ENCODE peak calls at places on chromosomes 1 and 21, in nine cellular contexts. One of them, this sample, is unnamed.

GRCh38 chr1:5235355-5235899 is 581.0 kb downstream of the AJAP1 start:
- DNase-seq in AG10803: no peak
- DNase-seq in fibroblast of the aortic adventitia: no peak
- DNase-seq in CD4-positive, CD25-positive, alpha-beta regulatory T cell: no peak
- DNase-seq in epithelial cell of esophagus: no peak
- DNase-seq in lung: no peak
- DNase-seq in ovary: no peak
- DNase-seq in cardiac fibroblast: no peak
- DNase-seq in kidney: no peak
- DNase-seq in this sample: no peak

GRCh38 chr1:18058522-18058921 is 49.1 kb upstream of the IGSF21 start:
- DNase-seq in AG10803: no peak
- DNase-seq in fibroblast of the aortic adventitia: no peak
- DNase-seq in CD4-positive, CD25-positive, alpha-beta regulatory T cell: no peak
- DNase-seq in epithelial cell of esophagus: no peak
- DNase-seq in lung: no peak
- DNase-seq in ovary: no peak
- DNase-seq in cardiac fibroblast: no peak
- DNase-seq in kidney: no peak
- DNase-seq in this sample: no peak

GRCh38 chr1:204408074-204408507 is 3.5 kb downstream of the PPP1R15B start:
- DNase-seq in AG10803: peak; percentile 73
- DNase-seq in fibroblast of the aortic adventitia: peak; percentile 84
- DNase-seq in CD4-positive, CD25-positive, alpha-beta regulatory T cell: no peak
- DNase-seq in epithelial cell of esophagus: peak; percentile 59
- DNase-seq in lung: peak; percentile 80
- DNase-seq in ovary: peak; percentile 79
- DNase-seq in cardiac fibroblast: peak; percentile 78
- DNase-seq in kidney: no peak
- DNase-seq in this sample: peak; percentile 81

GRCh38 chr1:183289104-183289503 is 103.0 kb downstream of the LAMC2 start:
- DNase-seq in AG10803: no peak
- DNase-seq in fibroblast of the aortic adventitia: no peak
- DNase-seq in CD4-positive, CD25-positive, alpha-beta regulatory T cell: no peak
- DNase-seq in epithelial cell of esophagus: no peak
- DNase-seq in lung: no peak
- DNase-seq in ovary: no peak
- DNase-seq in cardiac fibroblast: no peak
- DNase-seq in kidney: no peak
- DNase-seq in this sample: no peak

GRCh38 chr1:17711577-17711910 is 43.6 kb upstream of the ACTL8 start:
- DNase-seq in AG10803: no peak
- DNase-seq in fibroblast of the aortic adventitia: no peak
- DNase-seq in CD4-positive, CD25-positive, alpha-beta regulatory T cell: no peak
- DNase-seq in epithelial cell of esophagus: no peak
- DNase-seq in lung: no peak
- DNase-seq in ovary: no peak
- DNase-seq in cardiac fibroblast: no peak
- DNase-seq in kidney: no peak
- DNase-seq in this sample: no peak

GRCh38 chr1:13585599-13585965 is 1.9 kb downstream of the PDPN start:
- DNase-seq in AG10803: no peak
- DNase-seq in fibroblast of the aortic adventitia: no peak
- DNase-seq in CD4-positive, CD25-positive, alpha-beta regulatory T cell: no peak
- DNase-seq in epithelial cell of esophagus: no peak
- DNase-seq in lung: no peak
- DNase-seq in ovary: no peak
- DNase-seq in cardiac fibroblast: no peak
- DNase-seq in kidney: no peak
- DNase-seq in this sample: no peak

GRCh38 chr1:3009021-3009420 is 12.2 kb upstream of the ACTRT2 start:
- DNase-seq in AG10803: no peak
- DNase-seq in fibroblast of the aortic adventitia: no peak
- DNase-seq in CD4-positive, CD25-positive, alpha-beta regulatory T cell: no peak
- DNase-seq in epithelial cell of esophagus: no peak
- DNase-seq in lung: no peak
- DNase-seq in ovary: no peak
- DNase-seq in cardiac fibroblast: no peak
- DNase-seq in kidney: peak; percentile 28
- DNase-seq in this sample: no peak

GRCh38 chr1:170262540-170262939 is 116.8 kb downstream of the NTMT2 start:
- DNase-seq in AG10803: peak; percentile 38
- DNase-seq in fibroblast of the aortic adventitia: no peak
- DNase-seq in CD4-positive, CD25-positive, alpha-beta regulatory T cell: no peak
- DNase-seq in epithelial cell of esophagus: no peak
- DNase-seq in lung: no peak
- DNase-seq in ovary: no peak
- DNase-seq in cardiac fibroblast: no peak
- DNase-seq in kidney: no peak
- DNase-seq in this sample: peak; percentile 18

GRCh38 chr1:182601926-182602325 is 2.3 kb downstream of the RGS16 start:
- DNase-seq in AG10803: no peak
- DNase-seq in fibroblast of the aortic adventitia: no peak
- DNase-seq in CD4-positive, CD25-positive, alpha-beta regulatory T cell: no peak
- DNase-seq in epithelial cell of esophagus: no peak
- DNase-seq in lung: no peak
- DNase-seq in ovary: no peak
- DNase-seq in cardiac fibroblast: no peak
- DNase-seq in kidney: no peak
- DNase-seq in this sample: no peak

GRCh38 chr1:11527541-11528452 is 48.8 kb downstream of the DISP3 start:
- DNase-seq in AG10803: no peak
- DNase-seq in fibroblast of the aortic adventitia: no peak
- DNase-seq in CD4-positive, CD25-positive, alpha-beta regulatory T cell: no peak
- DNase-seq in epithelial cell of esophagus: no peak
- DNase-seq in lung: no peak
- DNase-seq in ovary: no peak
- DNase-seq in cardiac fibroblast: no peak
- DNase-seq in kidney: peak; percentile 41
- DNase-seq in this sample: no peak

GRCh38 chr1:198290089-198290683 is 133.4 kb downstream of the NEK7 start:
- DNase-seq in AG10803: no peak
- DNase-seq in fibroblast of the aortic adventitia: no peak
- DNase-seq in CD4-positive, CD25-positive, alpha-beta regulatory T cell: no peak
- DNase-seq in epithelial cell of esophagus: no peak
- DNase-seq in lung: no peak
- DNase-seq in ovary: no peak
- DNase-seq in cardiac fibroblast: no peak
- DNase-seq in kidney: no peak
- DNase-seq in this sample: no peak

GRCh38 chr1:18011703-18012102 is 95.9 kb upstream of the IGSF21 start:
- DNase-seq in AG10803: no peak
- DNase-seq in fibroblast of the aortic adventitia: no peak
- DNase-seq in CD4-positive, CD25-positive, alpha-beta regulatory T cell: no peak
- DNase-seq in epithelial cell of esophagus: no peak
- DNase-seq in lung: no peak
- DNase-seq in ovary: no peak
- DNase-seq in cardiac fibroblast: no peak
- DNase-seq in kidney: no peak
- DNase-seq in this sample: no peak

GRCh38 chr1:26126321-26127084 is 14.9 kb downstream of the PDIK1L start:
- DNase-seq in AG10803: no peak
- DNase-seq in fibroblast of the aortic adventitia: peak; percentile 43
- DNase-seq in CD4-positive, CD25-positive, alpha-beta regulatory T cell: peak; percentile 61
- DNase-seq in epithelial cell of esophagus: peak; percentile 89
- DNase-seq in lung: peak; percentile 56
- DNase-seq in ovary: no peak
- DNase-seq in cardiac fibroblast: peak; percentile 34
- DNase-seq in kidney: no peak
- DNase-seq in this sample: peak; percentile 30

GRCh38 chr21:39434950-39435349 is 10.6 kb downstream of the LCA5L start:
- DNase-seq in AG10803: peak; percentile 4
- DNase-seq in fibroblast of the aortic adventitia: no peak
- DNase-seq in CD4-positive, CD25-positive, alpha-beta regulatory T cell: no peak
- DNase-seq in epithelial cell of esophagus: no peak
- DNase-seq in lung: no peak
- DNase-seq in ovary: no peak
- DNase-seq in cardiac fibroblast: peak; percentile 24
- DNase-seq in kidney: no peak
- DNase-seq in this sample: peak; percentile 13

GRCh38 chr1:212179394-212180076 is 105.7 kb upstream of the PPP2R5A start:
- DNase-seq in AG10803: peak; percentile 92
- DNase-seq in fibroblast of the aortic adventitia: peak; percentile 75
- DNase-seq in CD4-positive, CD25-positive, alpha-beta regulatory T cell: no peak
- DNase-seq in epithelial cell of esophagus: peak; percentile 99
- DNase-seq in lung: no peak
- DNase-seq in ovary: no peak
- DNase-seq in cardiac fibroblast: peak; percentile 93
- DNase-seq in kidney: no peak
- DNase-seq in this sample: peak; percentile 94

GRCh38 chr1:21503706-21504377 is 5.4 kb upstream of the ALPL start:
- DNase-seq in AG10803: no peak
- DNase-seq in fibroblast of the aortic adventitia: no peak
- DNase-seq in CD4-positive, CD25-positive, alpha-beta regulatory T cell: no peak
- DNase-seq in epithelial cell of esophagus: no peak
- DNase-seq in lung: no peak
- DNase-seq in ovary: peak; percentile 60
- DNase-seq in cardiac fibroblast: no peak
- DNase-seq in kidney: no peak
- DNase-seq in this sample: no peak

GRCh38 chr1:230986976-230987375 is 8.1 kb downstream of the ARV1 start:
- DNase-seq in AG10803: peak; percentile 62
- DNase-seq in fibroblast of the aortic adventitia: no peak
- DNase-seq in CD4-positive, CD25-positive, alpha-beta regulatory T cell: no peak
- DNase-seq in epithelial cell of esophagus: peak; percentile 75
- DNase-seq in lung: no peak
- DNase-seq in ovary: no peak
- DNase-seq in cardiac fibroblast: peak; percentile 83
- DNase-seq in kidney: no peak
- DNase-seq in this sample: no peak

GRCh38 chr1:183039985-183040447 is 16.8 kb downstream of the LAMC1 start:
- DNase-seq in AG10803: peak; percentile 94
- DNase-seq in fibroblast of the aortic adventitia: peak; percentile 71
- DNase-seq in CD4-positive, CD25-positive, alpha-beta regulatory T cell: no peak
- DNase-seq in epithelial cell of esophagus: peak; percentile 39
- DNase-seq in lung: no peak
- DNase-seq in ovary: no peak
- DNase-seq in cardiac fibroblast: peak; percentile 95
- DNase-seq in kidney: no peak
- DNase-seq in this sample: peak; percentile 81

DNA sequence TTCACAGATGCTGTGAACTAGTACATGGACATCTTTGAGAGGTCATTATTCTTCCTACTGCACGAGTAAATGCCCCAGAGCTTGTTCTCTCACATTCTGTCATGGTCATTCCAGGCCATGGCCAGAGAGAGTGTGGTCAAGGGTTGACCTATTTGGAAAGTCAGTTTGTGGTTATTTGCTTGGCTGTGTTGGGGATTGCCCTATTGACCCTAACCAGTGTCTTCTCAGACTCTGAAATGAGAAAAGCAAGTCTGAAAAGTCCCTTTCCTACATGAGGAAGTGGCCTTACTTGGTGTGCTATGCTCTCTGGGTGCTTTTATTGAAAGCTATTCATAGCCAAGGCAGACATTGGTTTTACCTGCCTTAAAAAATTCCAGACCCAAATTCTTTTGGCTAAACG is 26.6 kb downstream of the CLIC6 start:
- DNase-seq in AG10803: no peak
- DNase-seq in fibroblast of the aortic adventitia: no peak
- DNase-seq in CD4-positive, CD25-positive, alpha-beta regulatory T cell: no peak
- DNase-seq in epithelial cell of esophagus: no peak
- DNase-seq in lung: no peak
- DNase-seq in ovary: no peak
- DNase-seq in cardiac fibroblast: no peak
- DNase-seq in kidney: no peak
- DNase-seq in this sample: no peak
- H3K4me3 ChIP-seq in AG10803: no peak overlapping the region
- H3K4me3 ChIP-seq in fibroblast of the aortic adventitia: no peak overlapping the region
- H3K4me3 ChIP-seq in CD4-positive, CD25-positive, alpha-beta regulatory T cell: no peak overlapping the region
- H3K4me3 ChIP-seq in epithelial cell of esophagus: no peak overlapping the region
- H3K4me3 ChIP-seq in lung: no peak overlapping the region
- H3K4me3 ChIP-seq in ovary: no peak overlapping the region
- H3K4me3 ChIP-seq in cardiac fibroblast: no peak overlapping the region
- H3K4me3 ChIP-seq in kidney: no peak overlapping the region
- H3K4me3 ChIP-seq in this sample: no peak overlapping the region

GRCh38 chr21:31115249-31115648 is 77.0 kb upstream of the KRTAP19-8 start:
- DNase-seq in AG10803: no peak
- DNase-seq in fibroblast of the aortic adventitia: no peak
- DNase-seq in CD4-positive, CD25-positive, alpha-beta regulatory T cell: no peak
- DNase-seq in epithelial cell of esophagus: peak; percentile 52
- DNase-seq in lung: no peak
- DNase-seq in ovary: no peak
- DNase-seq in cardiac fibroblast: no peak
- DNase-seq in kidney: no peak
- DNase-seq in this sample: no peak
- H3K4me3 ChIP-seq in AG10803: no peak overlapping the region
- H3K4me3 ChIP-seq in fibroblast of the aortic adventitia: no peak overlapping the region
- H3K4me3 ChIP-seq in CD4-positive, CD25-positive, alpha-beta regulatory T cell: no peak overlapping the region
- H3K4me3 ChIP-seq in epithelial cell of esophagus: no peak overlapping the region
- H3K4me3 ChIP-seq in lung: no peak overlapping the region
- H3K4me3 ChIP-seq in ovary: no peak overlapping the region
- H3K4me3 ChIP-seq in cardiac fibroblast: no peak overlapping the region
- H3K4me3 ChIP-seq in kidney: no peak overlapping the region
- H3K4me3 ChIP-seq in this sample: no peak overlapping the region

GRCh38 chr1:27353166-27353565 is 11.3 kb downstream of the SYTL1 start:
- DNase-seq in AG10803: no peak
- DNase-seq in fibroblast of the aortic adventitia: no peak
- DNase-seq in CD4-positive, CD25-positive, alpha-beta regulatory T cell: no peak
- DNase-seq in epithelial cell of esophagus: no peak
- DNase-seq in lung: no peak
- DNase-seq in ovary: no peak
- DNase-seq in cardiac fibroblast: no peak
- DNase-seq in kidney: no peak
- DNase-seq in this sample: no peak

GRCh38 chr1:27350673-27351540 is 9.1 kb downstream of the SYTL1 start:
- DNase-seq in AG10803: no peak
- DNase-seq in fibroblast of the aortic adventitia: no peak
- DNase-seq in CD4-positive, CD25-positive, alpha-beta regulatory T cell: no peak
- DNase-seq in epithelial cell of esophagus: no peak
- DNase-seq in lung: no peak
- DNase-seq in ovary: no peak
- DNase-seq in cardiac fibroblast: no peak
- DNase-seq in kidney: peak; percentile 88
- DNase-seq in this sample: no peak

GRCh38 chr1:27353629-27354028 is 11.8 kb downstream of the SYTL1 start:
- DNase-seq in AG10803: no peak
- DNase-seq in fibroblast of the aortic adventitia: no peak
- DNase-seq in CD4-positive, CD25-positive, alpha-beta regulatory T cell: no peak
- DNase-seq in epithelial cell of esophagus: no peak
- DNase-seq in lung: no peak
- DNase-seq in ovary: no peak
- DNase-seq in cardiac fibroblast: no peak
- DNase-seq in kidney: no peak
- DNase-seq in this sample: no peak

GRCh38 chr1:27349784-27350672 is 8.2 kb downstream of the SYTL1 start:
- DNase-seq in AG10803: peak; percentile 55
- DNase-seq in fibroblast of the aortic adventitia: peak; percentile 57
- DNase-seq in CD4-positive, CD25-positive, alpha-beta regulatory T cell: no peak
- DNase-seq in epithelial cell of esophagus: peak; percentile 54
- DNase-seq in lung: peak; percentile 52
- DNase-seq in ovary: peak; percentile 66
- DNase-seq in cardiac fibroblast: peak; percentile 60
- DNase-seq in kidney: peak; percentile 87
- DNase-seq in this sample: peak; percentile 90

GRCh38 chr1:27351541-27352107 is 9.8 kb downstream of the SYTL1 start:
- DNase-seq in AG10803: no peak
- DNase-seq in fibroblast of the aortic adventitia: no peak
- DNase-seq in CD4-positive, CD25-positive, alpha-beta regulatory T cell: no peak
- DNase-seq in epithelial cell of esophagus: no peak
- DNase-seq in lung: no peak
- DNase-seq in ovary: no peak
- DNase-seq in cardiac fibroblast: no peak
- DNase-seq in kidney: no peak
- DNase-seq in this sample: no peak
- H3K4me3 ChIP-seq in AG10803: no peak overlapping the region
- H3K4me3 ChIP-seq in fibroblast of the aortic adventitia: no peak overlapping the region
- H3K4me3 ChIP-seq in CD4-positive, CD25-positive, alpha-beta regulatory T cell: no peak overlapping the region
- H3K4me3 ChIP-seq in epithelial cell of esophagus: no peak overlapping the region
- H3K4me3 ChIP-seq in lung: no peak overlapping the region
- H3K4me3 ChIP-seq in ovary: no peak overlapping the region
- H3K4me3 ChIP-seq in cardiac fibroblast: no peak overlapping the region
- H3K4me3 ChIP-seq in kidney: no peak overlapping the region
- H3K4me3 ChIP-seq in this sample: no peak overlapping the region

GRCh38 chr1:237393632-237394031 is 351.6 kb downstream of the RYR2 start:
- DNase-seq in AG10803: no peak
- DNase-seq in fibroblast of the aortic adventitia: no peak
- DNase-seq in CD4-positive, CD25-positive, alpha-beta regulatory T cell: no peak
- DNase-seq in epithelial cell of esophagus: no peak
- DNase-seq in lung: no peak
- DNase-seq in ovary: no peak
- DNase-seq in cardiac fibroblast: no peak
- DNase-seq in kidney: no peak
- DNase-seq in this sample: no peak
- H3K4me3 ChIP-seq in AG10803: no peak overlapping the region
- H3K4me3 ChIP-seq in fibroblast of the aortic adventitia: no peak overlapping the region
- H3K4me3 ChIP-seq in CD4-positive, CD25-positive, alpha-beta regulatory T cell: no peak overlapping the region
- H3K4me3 ChIP-seq in epithelial cell of esophagus: no peak overlapping the region
- H3K4me3 ChIP-seq in lung: no peak overlapping the region
- H3K4me3 ChIP-seq in ovary: no peak overlapping the region
- H3K4me3 ChIP-seq in cardiac fibroblast: no peak overlapping the region
- H3K4me3 ChIP-seq in kidney: no peak overlapping the region
- H3K4me3 ChIP-seq in this sample: no peak overlapping the region